ENCODE peak calls at places on chromosomes 6 and 20, in four cellular contexts. One of them, this sample, is unnamed.

GRCh38 chr6:139539852-139540251 is 165.4 kb upstream of the CITED2 start:
- DNase-seq in AG04450: peak
- DNase-seq in SJSA1: peak
- DNase-seq in adrenal gland: peak
- DNase-seq in this sample: peak

GRCh38 chr6:116268589-116269293 is 11.0 kb downstream of the TSPYL1 start:
- DNase-seq in adrenal gland: no peak
- DNase-seq in SJSA1: peak
- DNase-seq in AG04450: peak
- DNase-seq in this sample: no peak

GRCh38 chr20:25867776-25868649 is 171.4 kb upstream of the ZNF337 start:
- DNase-seq in AG04450: no peak
- DNase-seq in adrenal gland: peak
- DNase-seq in SJSA1: peak
- DNase-seq in this sample: no peak

GRCh38 chr6:125273965-125274364 is 27.8 kb downstream of the HDDC2 start:
- DNase-seq in SJSA1: peak
- DNase-seq in AG04450: no peak
- DNase-seq in adrenal gland: peak
- DNase-seq in this sample: no peak

GRCh38 chr6:52654007-52654406 is 16.9 kb upstream of the TMEM14A start:
- DNase-seq in adrenal gland: no peak
- DNase-seq in AG04450: no peak
- DNase-seq in SJSA1: no peak
- DNase-seq in this sample: no peak

GRCh38 chr20:61886721-61887658 is 178.7 kb downstream of the TAF4 start:
- DNase-seq in SJSA1: peak
- DNase-seq in adrenal gland: peak
- DNase-seq in AG04450: no peak
- DNase-seq in this sample: peak

GRCh38 chr6:98601697-98602096 is 232.7 kb upstream of the POU3F2 start:
- DNase-seq in SJSA1: no peak
- DNase-seq in AG04450: no peak
- DNase-seq in adrenal gland: no peak
- DNase-seq in this sample: no peak

GRCh38 chr20:52130406-52130805 is 61.2 kb downstream of the ZFP64 start:
- DNase-seq in adrenal gland: no peak
- DNase-seq in SJSA1: no peak
- DNase-seq in AG04450: no peak
- DNase-seq in this sample: no peak

GRCh38 chr6:141988954-141989705 is 143.6 kb upstream of the GJE1 start:
- DNase-seq in SJSA1: peak
- DNase-seq in AG04450: peak
- DNase-seq in adrenal gland: peak
- DNase-seq in this sample: peak

DNA sequence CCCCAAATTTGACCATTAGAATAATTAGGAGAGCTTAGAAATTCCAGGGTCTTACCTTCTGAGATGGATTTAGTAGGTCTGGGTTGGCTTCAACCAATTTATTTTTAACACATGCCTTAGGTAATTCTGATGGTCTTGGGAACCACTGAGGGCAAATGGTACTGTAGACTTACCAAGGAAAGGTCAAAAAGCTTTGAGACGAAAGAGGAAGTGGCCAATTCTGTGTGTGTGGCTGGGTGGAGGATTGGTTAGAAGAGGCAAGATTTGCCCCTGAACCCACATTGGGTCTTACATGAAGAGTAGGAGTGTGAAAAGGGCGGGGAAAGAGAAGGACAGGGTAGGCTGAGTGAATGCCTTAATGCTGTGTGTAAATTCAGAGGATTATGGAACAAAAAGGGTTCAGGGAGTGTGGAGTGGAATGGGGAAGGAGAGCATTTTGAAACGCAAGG is 2.7 kb downstream of the ITCH start:
- DNase-seq in AG04450: no peak
- DNase-seq in SJSA1: no peak
- DNase-seq in adrenal gland: no peak
- DNase-seq in this sample: no peak
- H3K4me3 ChIP-seq in AG04450: no peak
- H3K4me3 ChIP-seq in SJSA1: no peak
- H3K4me3 ChIP-seq in adrenal gland: no peak
- H3K4me3 ChIP-seq in this sample: no peak

DNA sequence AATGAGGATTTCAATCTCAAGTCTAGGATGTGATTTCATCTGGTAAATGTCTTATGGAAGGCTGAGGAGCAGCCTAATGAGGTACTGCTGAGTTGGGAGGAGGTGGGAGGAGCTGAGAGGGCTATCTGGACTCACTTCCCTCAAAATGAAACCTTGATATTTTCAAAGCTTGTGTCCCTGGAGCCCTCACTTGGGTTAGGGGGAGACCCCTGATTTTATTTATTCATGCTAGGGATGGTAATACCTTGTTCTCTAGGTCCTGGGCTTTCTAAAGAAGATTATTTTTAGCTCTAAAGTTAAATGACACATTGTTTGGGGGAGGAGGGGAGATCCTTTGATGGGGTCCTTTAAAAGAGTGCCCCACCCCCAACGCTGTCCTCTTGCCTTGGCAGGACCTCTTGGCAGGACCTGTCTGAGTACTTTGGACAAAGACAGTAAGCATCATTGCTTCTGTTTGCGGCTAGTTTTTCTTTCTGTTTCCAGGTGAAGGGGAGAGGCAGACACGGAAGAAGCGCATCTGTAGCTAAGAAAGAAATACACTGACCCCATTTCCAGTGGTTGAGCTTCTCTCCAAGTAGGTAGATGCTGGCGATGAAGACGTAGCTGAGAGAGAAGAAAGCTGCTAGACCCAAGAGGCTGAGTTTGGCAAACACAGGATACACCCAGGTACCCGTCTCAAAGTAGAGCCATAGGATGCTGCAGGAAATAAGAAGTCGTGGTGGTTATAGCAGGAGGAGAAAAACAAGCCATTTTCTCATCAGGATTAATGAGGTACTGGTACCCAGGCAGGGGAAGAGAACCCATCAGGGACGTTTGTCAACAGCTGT is 55.6 kb downstream of the ADTRP start:
- DNase-seq in adrenal gland: no peak
- DNase-seq in SJSA1: no peak
- DNase-seq in AG04450: no peak
- DNase-seq in this sample: no peak
- H3K4me3 ChIP-seq in adrenal gland: no peak
- H3K4me3 ChIP-seq in SJSA1: no peak
- H3K4me3 ChIP-seq in AG04450: no peak
- H3K4me3 ChIP-seq in this sample: no peak

GRCh38 chr6:49549691-49550412 is 616 bp upstream of the C6orf141 start:
- DNase-seq in AG04450: no peak
- DNase-seq in SJSA1: no peak
- DNase-seq in adrenal gland: no peak
- DNase-seq in this sample: no peak
- H3K4me3 ChIP-seq in AG04450: peak
- H3K4me3 ChIP-seq in SJSA1: no peak
- H3K4me3 ChIP-seq in adrenal gland: peak
- H3K4me3 ChIP-seq in this sample: peak

GRCh38 chr6:136792066-136792944 is at the start of gene MAP3K5:
- DNase-seq in SJSA1: peak
- DNase-seq in adrenal gland: peak
- DNase-seq in AG04450: peak
- DNase-seq in this sample: no peak

GRCh38 chr6:136791296-136792065 is 796 bp downstream of the MAP3K5 start:
- DNase-seq in adrenal gland: peak
- DNase-seq in AG04450: no peak
- DNase-seq in SJSA1: peak
- DNase-seq in this sample: no peak

GRCh38 chr6:136795996-136796395 is 3.7 kb upstream of the MAP3K5 start:
- DNase-seq in SJSA1: no peak
- DNase-seq in AG04450: peak
- DNase-seq in adrenal gland: no peak
- DNase-seq in this sample: no peak

GRCh38 chr6:136792945-136793289 is 640 bp upstream of the MAP3K5 start:
- DNase-seq in SJSA1: peak
- DNase-seq in adrenal gland: peak
- DNase-seq in AG04450: peak
- DNase-seq in this sample: peak

GRCh38 chr6:136793348-136793747 is 1.1 kb upstream of the MAP3K5 start:
- DNase-seq in AG04450: no peak
- DNase-seq in SJSA1: no peak
- DNase-seq in adrenal gland: no peak
- DNase-seq in this sample: no peak
- H3K4me3 ChIP-seq in AG04450: peak
- H3K4me3 ChIP-seq in SJSA1: peak
- H3K4me3 ChIP-seq in adrenal gland: peak
- H3K4me3 ChIP-seq in this sample: peak

DNA sequence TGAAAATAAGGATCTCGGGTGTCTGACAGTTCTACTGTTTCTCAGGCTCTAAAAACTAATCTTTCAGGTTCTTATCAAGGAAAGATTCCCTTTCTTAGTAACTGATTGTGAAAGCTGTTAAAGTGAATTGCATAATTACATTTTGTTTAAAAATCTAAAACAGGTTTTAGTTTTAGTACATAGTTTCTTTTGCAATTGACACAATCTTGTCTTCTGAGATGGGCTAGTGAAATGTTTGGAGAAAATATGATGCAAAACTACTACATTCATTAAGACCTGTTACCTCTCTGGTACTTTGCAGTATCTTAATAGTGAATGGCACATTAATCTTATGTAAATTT is 298.4 kb downstream of the UTRN start:
- DNase-seq in adrenal gland: no peak
- DNase-seq in SJSA1: no peak
- DNase-seq in AG04450: no peak
- DNase-seq in this sample: no peak
- H3K4me3 ChIP-seq in adrenal gland: no peak
- H3K4me3 ChIP-seq in SJSA1: no peak
- H3K4me3 ChIP-seq in AG04450: peak
- H3K4me3 ChIP-seq in this sample: no peak

GRCh38 chr20:63706027-63706695 is 1.6 kb downstream of the ARFRP1 start:
- DNase-seq in SJSA1: no peak
- DNase-seq in AG04450: no peak
- DNase-seq in adrenal gland: peak
- DNase-seq in this sample: no peak
- H3K4me3 ChIP-seq in SJSA1: peak
- H3K4me3 ChIP-seq in AG04450: peak
- H3K4me3 ChIP-seq in adrenal gland: no peak
- H3K4me3 ChIP-seq in this sample: peak

GRCh38 chr6:107353773-107354382 is 105.5 kb downstream of the PDSS2 start:
- DNase-seq in SJSA1: no peak
- DNase-seq in AG04450: no peak
- DNase-seq in adrenal gland: no peak
- DNase-seq in this sample: no peak

GRCh38 chr6:107357842-107358241 is 101.5 kb downstream of the PDSS2 start:
- DNase-seq in adrenal gland: no peak
- DNase-seq in SJSA1: no peak
- DNase-seq in AG04450: no peak
- DNase-seq in this sample: no peak

GRCh38 chr6:107355659-107356058 is 103.7 kb downstream of the PDSS2 start:
- DNase-seq in adrenal gland: no peak
- DNase-seq in SJSA1: no peak
- DNase-seq in AG04450: no peak
- DNase-seq in this sample: no peak

DNA sequence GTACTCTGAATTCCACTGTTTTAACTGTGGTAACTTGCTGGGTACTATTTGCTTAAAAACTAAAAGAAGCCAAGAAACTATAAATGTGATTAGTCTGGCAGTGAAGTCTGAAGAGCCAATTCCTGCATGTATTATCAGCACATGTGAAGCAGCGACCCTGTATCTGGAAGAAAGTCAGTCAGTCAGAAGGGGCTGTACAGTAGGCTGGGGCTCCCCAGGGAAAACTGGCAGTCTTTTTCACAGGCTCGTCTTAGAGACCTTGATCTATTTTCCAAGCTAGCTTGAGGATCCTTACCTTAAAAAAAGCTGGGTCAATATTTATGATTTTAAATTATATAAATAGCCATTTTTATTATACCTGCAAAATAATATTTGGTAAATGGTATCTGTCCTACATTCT is 104.9 kb downstream of the PDSS2 start:
- DNase-seq in SJSA1: no peak
- DNase-seq in AG04450: no peak
- DNase-seq in adrenal gland: no peak
- DNase-seq in this sample: no peak
- H3K4me3 ChIP-seq in SJSA1: no peak
- H3K4me3 ChIP-seq in AG04450: no peak
- H3K4me3 ChIP-seq in adrenal gland: no peak
- H3K4me3 ChIP-seq in this sample: no peak

GRCh38 chr20:63325554-63326313 is 32.7 kb downstream of the COL20A1 start:
- DNase-seq in AG04450: no peak
- DNase-seq in SJSA1: no peak
- DNase-seq in adrenal gland: no peak
- DNase-seq in this sample: no peak
- H3K4me3 ChIP-seq in AG04450: no peak
- H3K4me3 ChIP-seq in SJSA1: no peak
- H3K4me3 ChIP-seq in adrenal gland: no peak
- H3K4me3 ChIP-seq in this sample: no peak

GRCh38 chr6:45533394-45533793 is 155.7 kb upstream of the SUPT3H start:
- DNase-seq in AG04450: no peak
- DNase-seq in SJSA1: peak
- DNase-seq in adrenal gland: no peak
- DNase-seq in this sample: no peak
- H3K4me3 ChIP-seq in AG04450: peak
- H3K4me3 ChIP-seq in SJSA1: peak
- H3K4me3 ChIP-seq in adrenal gland: no peak
- H3K4me3 ChIP-seq in this sample: no peak

DNA sequence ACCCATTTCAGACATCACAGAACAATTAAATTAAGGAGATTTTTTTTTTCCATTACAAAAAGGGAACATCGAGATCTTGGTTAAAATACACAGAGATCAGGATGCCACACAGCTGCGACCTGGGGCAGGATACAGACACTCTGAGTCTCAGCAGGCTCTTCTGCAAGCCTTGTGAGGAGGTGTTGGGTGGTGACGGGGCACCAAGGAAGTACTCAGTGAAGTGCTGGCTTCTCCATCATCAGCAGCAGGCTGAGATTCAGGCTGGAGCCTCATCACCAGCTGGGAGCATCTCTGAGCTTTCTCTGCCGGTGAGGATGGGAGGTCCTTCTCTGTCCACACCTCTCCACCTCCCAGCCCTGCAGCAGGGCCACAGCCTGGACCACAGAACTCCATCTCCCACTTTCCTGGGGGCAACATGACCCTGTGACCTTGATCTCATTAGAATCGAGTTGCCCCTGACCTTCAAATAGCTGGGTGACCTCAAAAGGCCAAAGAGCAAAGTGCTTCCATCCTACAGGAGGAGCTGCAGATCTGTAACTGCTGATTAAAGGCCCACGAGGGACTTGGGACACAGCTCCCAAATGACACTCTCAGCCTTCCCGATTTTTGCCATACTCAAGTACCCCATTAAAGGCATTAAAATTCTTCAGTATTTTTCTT is 16.0 kb downstream of the PMEPA1 start:
- DNase-seq in AG04450: no peak
- DNase-seq in adrenal gland: no peak
- DNase-seq in SJSA1: no peak
- DNase-seq in this sample: no peak
- H3K4me3 ChIP-seq in AG04450: no peak
- H3K4me3 ChIP-seq in adrenal gland: no peak
- H3K4me3 ChIP-seq in SJSA1: no peak
- H3K4me3 ChIP-seq in this sample: no peak

This sample was measured in skeletal muscle cell.